ENCODE peak calls at places on chromosomes 7 and 10, in seven cellular contexts. M, O, I, Z, P, D and C are unnamed samples. For H3K4me1 and H3K9me3, the result is how much of the 10 kb centered on the place peaks cover.

GRCh38 chr7:6242561-6242960 is 29.9 kb downstream of the CYTH3 start:
- DNase-seq in Z (peak), P (no peak), D (no peak), I (no peak), M (no peak), O (no peak), C (no peak)

GRCh38 chr10:88991161-88991899 is 732 bp downstream of the FAS start:
- DNase-seq in Z (peak), P (no peak), D (peak), O (no peak), M (peak), I (peak), C (peak)

GRCh38 chr7:151017953-151018420 is 6.3 kb downstream of the ATG9B start:
- DNase-seq in I (peak), D (no peak), O (peak), M (peak), P (no peak), Z (peak), C (peak)

GRCh38 chr7:50056131-50056530 is 36.9 kb downstream of the ZPBP start:
- DNase-seq in P (no peak), O (no peak), I (no peak), Z (no peak), M (no peak), D (no peak), C (no peak)

GRCh38 chr10:127310932-127311331 is 114.5 kb upstream of the INSYN2A start:
- DNase-seq in M (no peak), D (no peak), P (no peak), Z (no peak), O (no peak), I (no peak), C (no peak)

GRCh38 chr10:103890688-103891087 is 27.3 kb downstream of the STN1 start:
- DNase-seq in I (no peak), Z (no peak), O (no peak), D (no peak), P (no peak), M (no peak), C (no peak)

GRCh38 chr10:130720235-130720634 is 584.0 kb downstream of the GLRX3 start:
- DNase-seq in Z (no peak), I (no peak), D (no peak), O (no peak), M (no peak), P (no peak), C (no peak)

GRCh38 chr10:7998831-7999230 is 55.7 kb upstream of the GATA3 start:
- DNase-seq in I (no peak), D (no peak), M (no peak), O (no peak), Z (no peak), P (no peak), C (no peak)

GRCh38 chr7:131501422-131501821 is 55.0 kb downstream of the PODXL start:
- DNase-seq in I (no peak), D (no peak), Z (peak), M (peak), P (no peak), O (no peak), C (no peak)

GRCh38 chr10:131313377-131313776 is 1.9 kb upstream of the TCERG1L start:
- DNase-seq in D (no peak), P (no peak), M (no peak), O (no peak), Z (no peak), I (no peak), C (no peak)

GRCh38 chr7:97835296-97836138 is 36.7 kb downstream of the ASNS start:
- DNase-seq in Z (peak), M (peak), I (peak), D (peak), P (peak), O (peak), C (peak)

GRCh38 chr10:119283387-119283786 is 76.0 kb downstream of the GRK5 start:
- DNase-seq in Z (no peak), M (no peak), D (no peak), O (no peak), I (no peak), P (no peak), C (peak)

GRCh38 chr10:102449321-102450123 is 1.8 kb downstream of the C10orf95 start:
- DNase-seq in M (peak), O (no peak), I (peak), D (peak), P (no peak), Z (no peak), C (peak)

GRCh38 chr7:50226669-50227068 is 77.8 kb upstream of the IKZF1 start:
- DNase-seq in M (no peak), P (no peak), I (no peak), O (no peak), D (no peak), Z (no peak), C (no peak)

GRCh38 chr10:132924046-132924952 is 18.1 kb downstream of the CFAP46 start:
- DNase-seq in O (no peak), D (no peak), P (no peak), I (no peak), Z (no peak), M (no peak), C (peak)

GRCh38 chr7:152202056-152202455 is 176.6 kb downstream of the GALNT11 start:
- DNase-seq in D (no peak), Z (peak), O (no peak), I (no peak), P (no peak), M (no peak), C (no peak)

GRCh38 chr7:157041004-157041403 is 30.5 kb upstream of the MNX1 start:
- DNase-seq in D (no peak), Z (peak), O (no peak), P (no peak), M (no peak), I (no peak), C (no peak)

GRCh38 chr10:60914676-60915075 is 29.3 kb downstream of the RHOBTB1 start:
- DNase-seq in I (no peak), P (no peak), M (no peak), Z (peak), O (no peak), D (no peak), C (no peak)

GRCh38 chr10:11009471-11010308 is 8.0 kb upstream of the CELF2 start:
- DNase-seq in M (no peak), Z (no peak), D (no peak), I (no peak), P (no peak), O (no peak), C (no peak)

GRCh38 chr7:84274029-84274638 is 79.5 kb upstream of the SEMA3A start:
- DNase-seq in I (no peak), Z (peak), M (peak), O (no peak), D (no peak), P (no peak), C (no peak)

GRCh38 chr10:46226232-46226631 is 60.6 kb upstream of the ANTXRL start:
- DNase-seq in I (no peak), M (no peak), P (no peak), O (no peak), D (no peak), Z (no peak), C (no peak)

GRCh38 chr10:58360412-58361004 is 24.7 kb upstream of the TFAM start:
- DNase-seq in O (no peak), I (no peak), Z (no peak), P (no peak), D (no peak), M (no peak), C (no peak)

GRCh38 chr10:29257106-29257783 is 31.6 kb upstream of the LYZL1 start:
- DNase-seq in Z (peak), M (no peak), D (no peak), I (no peak), P (no peak), O (no peak), C (no peak)

GRCh38 chr10:5373891-5374611 is 9.3 kb downstream of the UCN3 start:
- DNase-seq in M (no peak), P (no peak), O (no peak), Z (no peak), D (no peak), I (no peak), C (no peak)

GRCh38 chr10:104337527-104337984 is 709 bp downstream of the ITPRIP start:
- DNase-seq in M (peak), Z (peak), O (no peak), D (no peak), I (no peak), P (no peak), C (peak)

GRCh38 chr10:69871074-69871473 is 69.4 kb downstream of the COL13A1 start:
- DNase-seq in M (no peak), P (no peak), O (no peak), I (no peak), D (no peak), Z (no peak), C (no peak)

GRCh38 chr7:767941-768729 is 41.1 kb upstream of the PRKAR1B start:
- DNase-seq in D (no peak), I (peak), P (no peak), M (no peak), O (no peak), Z (peak), C (no peak)

GRCh38 chr7:1060315-1061080 is 16.2 kb downstream of the GPR146 start:
- DNase-seq in O (no peak), D (no peak), Z (no peak), I (peak), M (no peak), P (no peak), C (no peak)

GRCh38 chr10:71312840-71313789 is 5.9 kb upstream of the SLC29A3 start:
- DNase-seq in Z (peak), O (no peak), M (no peak), D (no peak), P (no peak), I (no peak), C (peak)

GRCh38 chr7:77674878-77675277 is 21.4 kb upstream of the RSBN1L start:
- DNase-seq in D (peak), P (peak), O (no peak), Z (peak), M (no peak), I (peak), C (peak)

GRCh38 chr7:135232720-135233119 is 918 bp upstream of the STRA8 start:
- DNase-seq in M (no peak), Z (no peak), I (no peak), P (no peak), O (no peak), D (peak), C (no peak)

GRCh38 chr10:106311590-106311989 is 852.9 kb downstream of the SORCS1 start:
- DNase-seq in D (no peak), P (no peak), I (no peak), O (no peak), Z (no peak), M (no peak), C (no peak)

GRCh38 chr10:43888551-43888950 is 239.9 kb upstream of the ZNF32 start:
- DNase-seq in M (no peak), D (no peak), Z (peak), O (no peak), I (no peak), P (no peak), C (no peak)

GRCh38 chr7:49030221-49030620 is 105.9 kb downstream of the CDC14C start:
- DNase-seq in M (no peak), Z (no peak), I (no peak), O (no peak), P (no peak), D (no peak), C (no peak)

GRCh38 chr10:127977368-127978009 is 70.6 kb downstream of the PTPRE start:
- DNase-seq in M (no peak), Z (peak), O (no peak), I (peak), D (no peak), P (no peak), C (peak)

GRCh38 chr10:34821587-34822585 is 6.8 kb upstream of the PARD3 start:
- DNase-seq in Z (peak), M (no peak), I (no peak), O (no peak), D (no peak), P (no peak), C (no peak)

GRCh38 chr10:91582063-91582673 is 50.7 kb downstream of the PPP1R3C start:
- DNase-seq in O (no peak), D (no peak), I (no peak), M (no peak), Z (no peak), P (no peak), C (no peak)

GRCh38 chr7:99624487-99624886 is 7.7 kb downstream of the ZSCAN25 start:
- DNase-seq in I (no peak), P (no peak), O (no peak), D (no peak), M (no peak), Z (no peak), C (no peak)

GRCh38 chr10:122307669-122308486 is 36.8 kb downstream of the BTBD16 start:
- DNase-seq in Z (peak), I (peak), D (peak), P (peak), M (no peak), O (no peak), C (no peak)

GRCh38 chr10:111944331-111944730 is 239.2 kb downstream of the GPAM start:
- DNase-seq in M (no peak), O (no peak), I (no peak), P (no peak), D (no peak), Z (no peak), C (no peak)
- H3K4me3 ChIP-seq in M (no peak), O (no peak), I (no peak), P (no peak), D (no peak), Z (no peak), C (no peak)

GRCh38 chr7:43589728-43590127 is 6.8 kb downstream of the STK17A start:
- DNase-seq in I (no peak), Z (no peak), D (no peak), O (no peak), M (no peak), P (no peak), C (no peak)
- H3K4me1 ChIP-seq in I (half or more), Z (under half), D (under half), O (under half), M (under half), P (half or more), C (under half)

GRCh38 chr10:74775099-74775498 is 51.3 kb upstream of the KAT6B start:
- DNase-seq in O (no peak), I (no peak), D (no peak), P (no peak), M (no peak), Z (no peak), C (no peak)
- H3K9me3 ChIP-seq in O (under half), I (under half), D (under half), P (under half), M (under half), Z (under half), C (under half)

GRCh38 chr7:94367940-94368339 is 26.8 kb upstream of the COL1A2 start:
- DNase-seq in O (no peak), Z (peak), P (no peak), M (no peak), I (no peak), D (no peak), C (no peak)
- H3K4me3 ChIP-seq in O (no peak), Z (no peak), P (no peak), M (no peak), I (no peak), D (no peak), C (peak)

GRCh38 chr10:95694665-95695064 is 938 bp upstream of the TCTN3 start:
- DNase-seq in Z (no peak), D (no peak), I (peak), M (no peak), P (no peak), O (no peak), C (no peak)
- H3K4me1 ChIP-seq in Z (under half), D (under half), I (under half), M (under half), P (under half), O (under half), C (under half)

DNA sequence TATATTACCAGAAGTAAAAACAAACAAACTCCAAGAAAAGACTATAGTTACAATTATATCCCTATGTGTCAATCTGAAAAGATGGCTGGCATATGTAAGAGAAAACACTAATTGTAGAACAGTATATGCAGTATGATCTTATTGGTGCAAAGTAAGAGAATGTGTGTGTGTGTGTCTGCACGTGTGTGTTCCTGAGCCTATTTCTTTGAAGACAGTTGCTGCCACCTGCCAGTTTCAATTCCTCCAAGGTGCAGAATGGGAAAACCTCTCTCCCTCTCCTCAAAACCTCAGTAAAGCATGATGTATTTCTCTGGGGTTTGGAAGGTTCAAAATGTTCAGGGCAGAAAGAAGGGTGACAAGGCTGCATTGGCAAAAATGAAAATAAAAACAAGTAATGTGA is 8.8 kb upstream of the SFTPA1 start:
- DNase-seq in Z (no peak), I (no peak), P (no peak), M (peak), O (no peak), D (no peak), C (no peak)
- H3K9me3 ChIP-seq in Z (under half), I (under half), P (under half), M (under half), O (under half), D (under half), C (under half)